ENCODE peak calls at places on chromosome 4, in eight cellular contexts. T is body of pancreas, C is stomach, K is AG10803, W is ovary, R is heart right ventricle, A is A549, I is pancreas. H is an unnamed sample.

GRCh38 chr4:113411496-113411938 is 350.0 kb downstream of the CAMK2D start:
- DNase-seq in T (no peak), R (peak; percentile 23), C (no peak), K (peak; percentile 83), W (no peak), A (peak; percentile 13), I (no peak), H (peak; percentile 83)

GRCh38 chr4:118113220-118113619 is 78.9 kb downstream of the NDST3 start:
- DNase-seq in R (no peak), T (no peak), C (no peak), K (no peak), I (no peak), A (no peak), W (no peak), H (no peak)

GRCh38 chr4:114281561-114281960 is 302.1 kb upstream of the ARSJ start:
- DNase-seq in R (no peak), A (no peak), K (peak; percentile 92), T (no peak), C (no peak), I (no peak), W (no peak), H (peak; percentile 57)

GRCh38 chr4:89929425-89930272 is 35.0 kb downstream of the MMRN1 start:
- DNase-seq in A (no peak), K (no peak), C (no peak), T (no peak), W (no peak), R (no peak), I (no peak), H (no peak)

GRCh38 chr4:5067908-5068307 is 16.6 kb downstream of the STK32B start:
- DNase-seq in I (no peak), T (no peak), C (no peak), W (no peak), K (no peak), A (no peak), R (no peak), H (no peak)

GRCh38 chr4:8048856-8049686 is 109.4 kb upstream of the AFAP1 start:
- DNase-seq in W (no peak), R (no peak), C (no peak), A (no peak), I (no peak), T (no peak), K (no peak), H (no peak)

GRCh38 chr4:112973897-112974296 is 75.6 kb upstream of the ANK2 start:
- DNase-seq in C (no peak), A (no peak), I (no peak), R (no peak), W (no peak), K (peak; percentile 24), T (no peak), H (no peak)

GRCh38 chr4:6751611-6752485 is 30.7 kb upstream of the KIAA0232 start:
- DNase-seq in T (no peak), R (no peak), W (no peak), I (no peak), C (no peak), A (no peak), K (no peak), H (no peak)

GRCh38 chr4:101355767-101356702 is 8.7 kb upstream of the PPP3CA start:
- DNase-seq in T (no peak), K (peak; percentile 87), C (no peak), W (peak; percentile 22), I (no peak), A (peak; percentile 81), R (no peak), H (peak; percentile 77)

GRCh38 chr4:154332681-154333421 is 158.7 kb downstream of the DCHS2 start:
- DNase-seq in I (peak; percentile 23), C (no peak), K (no peak), W (peak; percentile 24), A (peak; percentile 1), T (peak; percentile 20), R (peak; percentile 5), H (no peak)
- TF ChIP-seq CTCF in I (no peak), C (no peak), K (no peak), W (no peak), A (no peak), T (no peak), R (no peak), H (no peak)

DNA sequence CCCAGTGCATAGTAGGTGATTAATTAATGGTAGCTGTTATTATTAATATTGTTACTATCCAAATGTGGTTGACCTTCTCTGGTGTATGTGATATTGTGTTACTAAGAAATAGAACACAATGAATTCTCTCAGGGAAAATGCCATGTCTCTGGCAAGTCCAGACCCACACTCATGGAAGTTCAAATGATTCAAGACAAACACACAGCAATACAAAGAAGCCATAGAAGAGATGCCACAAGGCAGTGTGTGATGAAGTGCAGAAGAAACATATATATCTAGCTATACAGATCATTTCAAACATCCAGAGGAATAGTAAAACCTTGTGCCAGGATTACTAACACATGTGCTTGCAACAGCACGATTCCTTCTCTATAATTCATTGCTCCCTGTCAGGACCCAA is 93.1 kb upstream of the SOD3 start:
- DNase-seq in R (no peak), W (no peak), A (no peak), I (no peak), C (no peak), T (no peak), K (no peak), H (no peak)
- H3K4me3 ChIP-seq in R (no peak overlapping the region), W (no peak overlapping the region), A (no peak overlapping the region), I (no peak overlapping the region), C (no peak overlapping the region), T (no peak overlapping the region), K (no peak overlapping the region), H (no peak overlapping the region)

DNA sequence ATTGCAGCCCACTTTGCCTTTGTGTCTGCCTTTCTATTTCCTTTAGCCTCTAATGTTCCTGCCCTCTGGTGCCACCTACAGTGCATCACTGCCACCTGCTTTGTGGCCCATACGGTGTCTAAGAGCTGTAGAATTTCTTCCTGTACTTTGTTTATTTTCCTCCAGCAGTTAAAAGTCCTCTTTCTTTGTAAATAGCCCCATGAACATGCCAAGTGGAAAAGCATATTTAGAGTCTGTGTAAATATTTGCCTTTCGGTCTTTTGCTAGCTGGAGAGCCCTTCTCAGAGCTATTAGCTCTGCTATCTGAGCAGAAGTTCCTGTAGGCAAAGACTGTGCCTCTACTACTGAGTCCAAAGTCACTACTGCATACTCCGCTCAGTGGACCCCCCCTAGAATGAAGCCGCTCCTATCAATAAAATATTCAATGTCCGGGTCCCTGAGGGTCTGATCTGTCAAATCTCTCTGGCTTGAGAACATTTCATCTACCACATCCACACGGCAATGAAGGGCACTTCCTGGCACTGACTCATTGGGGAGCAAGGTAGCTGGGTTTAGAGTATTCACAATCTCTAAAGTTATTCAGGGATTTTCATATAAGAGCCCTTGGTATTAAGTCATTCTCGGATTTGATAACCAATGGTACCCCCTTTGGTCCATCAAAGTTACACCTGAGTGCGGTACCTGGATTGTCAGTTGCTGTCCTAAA is 36.3 kb downstream of the SULT1E1 start:
- DNase-seq in C (peak; percentile 80), R (no peak), W (no peak), A (peak; percentile 40), T (peak; percentile 71), I (peak; percentile 63), K (peak; percentile 20), H (no peak)
- TF ChIP-seq CTCF in C (peak; percentile 41), R (peak; percentile 42), W (no peak), A (no peak), T (peak; percentile 39), I (peak; percentile 25), K (peak; percentile 68), H (peak; percentile 31)

DNA sequence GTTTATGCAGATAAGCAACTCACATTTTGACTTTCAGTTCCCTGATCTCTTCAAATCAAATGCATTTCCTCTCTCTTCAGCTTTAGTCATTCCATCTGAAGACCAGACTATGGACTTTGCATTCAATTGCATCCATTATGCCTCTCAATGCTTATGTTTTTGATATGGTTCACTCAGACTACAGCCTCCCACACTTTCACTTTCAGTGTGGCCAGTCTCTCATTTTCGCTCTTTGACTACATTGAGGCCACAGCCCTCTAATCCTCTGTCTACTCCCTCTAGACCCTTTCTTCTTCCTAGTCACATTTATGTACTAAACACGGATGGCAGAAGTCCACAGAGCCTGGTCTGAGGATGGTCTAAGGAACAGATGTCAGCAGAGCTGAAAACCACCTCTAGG is 24.5 kb upstream of the VEGFC start:
- DNase-seq in K (no peak), R (no peak), I (no peak), T (no peak), C (no peak), W (no peak), A (no peak), H (no peak)
- H3K4me3 ChIP-seq in K (no peak overlapping the region), R (no peak overlapping the region), I (no peak overlapping the region), T (no peak overlapping the region), C (no peak overlapping the region), W (no peak overlapping the region), A (no peak overlapping the region), H (no peak overlapping the region)

DNA sequence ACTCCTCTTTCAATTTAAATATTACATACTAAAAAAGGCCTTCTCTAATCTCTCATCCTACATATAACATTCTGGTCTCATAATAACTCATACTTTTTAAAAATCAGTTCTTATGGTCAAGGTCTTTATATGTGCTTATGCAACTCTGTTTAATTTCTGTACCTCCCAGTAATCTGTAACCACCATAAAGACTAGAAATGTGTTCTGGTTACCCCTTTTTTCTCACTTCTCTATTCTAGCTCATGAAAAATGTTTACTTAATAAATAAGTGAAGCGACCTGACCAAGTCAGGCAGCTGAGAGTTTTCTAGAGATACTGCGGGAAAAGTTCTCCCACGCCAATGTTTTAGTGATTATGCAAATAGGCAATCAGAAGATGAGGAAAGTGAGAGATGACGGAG is 548.8 kb upstream of the FAM241A start:
- DNase-seq in T (no peak), C (no peak), I (no peak), K (no peak), W (no peak), A (no peak), R (no peak), H (no peak)
- TF ChIP-seq CTCF in T (no peak), C (no peak), I (no peak), K (no peak), W (no peak), A (no peak), R (no peak), H (no peak)

DNA sequence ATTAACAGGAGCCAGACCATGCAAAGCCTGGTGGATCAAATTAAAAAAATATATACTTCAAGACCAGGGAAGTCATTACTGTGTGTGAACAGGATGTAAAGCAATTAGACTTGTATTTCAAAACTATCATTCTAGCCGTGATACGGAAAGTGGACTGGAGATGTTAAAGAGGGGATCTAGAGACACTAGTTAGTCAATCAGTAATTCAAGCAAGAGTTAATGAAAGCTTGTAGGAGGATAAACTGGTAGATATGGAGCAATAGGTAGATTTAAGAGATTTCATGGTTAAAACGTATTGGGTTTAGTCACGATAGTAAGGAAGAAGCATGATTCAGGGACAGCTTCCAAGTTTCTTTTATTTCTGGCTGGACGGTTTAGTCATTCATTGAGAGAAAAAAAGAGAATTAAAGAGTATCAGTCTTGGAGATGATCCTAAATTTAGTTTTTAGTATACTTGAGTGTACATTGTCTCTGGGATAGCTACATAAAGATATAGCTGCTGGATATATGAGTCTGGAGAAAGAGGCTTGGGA is 3.9 kb downstream of the MAD2L1 start:
- DNase-seq in R (no peak), C (no peak), W (no peak), A (no peak), K (no peak), T (no peak), I (no peak), H (no peak)
- H3K4me3 ChIP-seq in R (no peak overlapping the region), C (no peak overlapping the region), W (no peak overlapping the region), A (no peak overlapping the region), K (no peak overlapping the region), T (no peak overlapping the region), I (no peak overlapping the region), H (no peak overlapping the region)

GRCh38 chr4:52665592-52665991 is 6.5 kb upstream of the USP46 start:
- DNase-seq in A (peak; percentile 7), K (no peak), T (no peak), W (no peak), I (no peak), C (no peak), R (no peak), H (no peak)
- TF ChIP-seq CTCF in A (no peak), K (peak; percentile 8), T (no peak), W (no peak), I (no peak), C (peak; percentile 20), R (no peak), H (peak; percentile 27)

H was measured in astrocyte of the cerebellum.